ENCODE peak calls at places on chromosome 3, in five cellular contexts. D is memory B cell; S is stimulated activated naive CD4-positive, alpha-beta T cell; O is ACHN; L is HCEC 1CT. A is an unnamed sample.

GRCh38 chr3:194833511-194833910 is 147.8 kb downstream of the FAM43A start:
- DNase-seq in D (no peak), S (no peak), O (no peak), L (no peak), A (no peak)

GRCh38 chr3:150778793-150779401 is 15.9 kb upstream of the SIAH2 start:
- DNase-seq in D (no peak), S (no peak), O (no peak), L (no peak), A (no peak)

GRCh38 chr3:127754411-127755304 is 67.7 kb downstream of the MGLL start:
- DNase-seq in D (peak), S (no peak), O (no peak), L (no peak), A (no peak)

GRCh38 chr3:124627501-124627908 is 102.7 kb upstream of the UMPS start:
- DNase-seq in D (no peak), S (no peak), O (no peak), L (no peak), A (peak)

GRCh38 chr3:42960282-42960681 is 18.8 kb upstream of the GASK1A start:
- DNase-seq in D (no peak), S (no peak), O (peak), L (no peak), A (peak)

GRCh38 chr3:158768361-158768787 is 33.5 kb upstream of the MFSD1 start:
- DNase-seq in D (no peak), S (no peak), O (peak), L (peak), A (peak)

GRCh38 chr3:19029837-19030835 is 118.2 kb upstream of the KCNH8 start:
- DNase-seq in D (no peak), S (no peak), O (no peak), L (no peak), A (no peak)

GRCh38 chr3:114417265-114417664 is 123.4 kb downstream of the TIGIT start:
- DNase-seq in D (no peak), S (no peak), O (no peak), L (no peak), A (no peak)

GRCh38 chr3:66858656-66859381 is 139.3 kb upstream of the KBTBD8 start:
- DNase-seq in D (no peak), S (no peak), O (no peak), L (no peak), A (no peak)

GRCh38 chr3:138476526-138476925 is 42.1 kb downstream of the ESYT3 start:
- DNase-seq in D (no peak), S (no peak), O (no peak), L (no peak), A (no peak)

GRCh38 chr3:76078101-76078500 is 292.8 kb upstream of the ZNF717 start:
- DNase-seq in D (no peak), S (no peak), O (no peak), L (peak), A (peak)

A was measured in IMR-90.